ENCODE peak calls at places on chromosome 18, in five cellular contexts. T, K, J, Q and O are unnamed samples.

GRCh38 chr18:42298744-42299685 is 344.0 kb downstream of the PIK3C3 start:
- DNase-seq in T (peak; percentile 71), J (peak; percentile 90), K (peak; percentile 57), Q (peak; percentile 70), O (peak; percentile 21)

GRCh38 chr18:42742474-42742873 is 373.0 kb downstream of the RIT2 start:
- DNase-seq in K (no peak), J (no peak), Q (no peak), T (no peak), O (no peak)

GRCh38 chr18:63763831-63764600 is 11.2 kb upstream of the SERPINB7 start:
- DNase-seq in K (no peak), J (no peak), T (no peak), Q (no peak), O (no peak)

GRCh38 chr18:6731197-6731596 is 1.7 kb downstream of the ARHGAP28 start:
- DNase-seq in T (no peak), Q (peak; percentile 34), K (no peak), J (no peak), O (no peak)

GRCh38 chr18:44729631-44730101 is 49.0 kb downstream of the SETBP1 start:
- DNase-seq in K (no peak), Q (no peak), T (no peak), J (no peak), O (no peak)

GRCh38 chr18:22314406-22314805 is 103.3 kb downstream of the CTAGE1 start:
- DNase-seq in K (no peak), J (no peak), T (peak; percentile 79), Q (no peak), O (no peak)

GRCh38 chr18:54957987-54958386 is 1.3 kb downstream of the CCDC68 start:
- DNase-seq in T (no peak), Q (peak; percentile 70), J (no peak), K (no peak), O (no peak)

GRCh38 chr18:25503567-25504081 is 151.7 kb upstream of the ZNF521 start:
- DNase-seq in J (no peak), Q (peak; percentile 28), T (peak; percentile 69), K (peak; percentile 51), O (no peak)

GRCh38 chr18:59871711-59872362 is 28.0 kb upstream of the PMAIP1 start:
- DNase-seq in T (no peak), Q (no peak), K (no peak), J (no peak), O (no peak)

GRCh38 chr18:26657618-26658581 is 109.5 kb upstream of the KCTD1 start:
- DNase-seq in T (no peak), J (no peak), Q (no peak), K (no peak), O (no peak)

GRCh38 chr18:54358495-54358793 is 738 bp downstream of the C18orf54 start:
- DNase-seq in T (no peak), K (no peak), Q (no peak), J (no peak), O (no peak)

GRCh38 chr18:51400721-51401120 is 203.2 kb upstream of the MEX3C start:
- DNase-seq in T (no peak), Q (no peak), K (no peak), J (no peak), O (no peak)

GRCh38 chr18:7545734-7546133 is 21.4 kb upstream of the PTPRM start:
- DNase-seq in J (no peak), Q (no peak), T (peak; percentile 27), K (no peak), O (no peak)

GRCh38 chr18:7663305-7664023 is 96.3 kb downstream of the PTPRM start:
- DNase-seq in J (no peak), T (no peak), K (no peak), Q (no peak), O (no peak)

GRCh38 chr18:46313521-46313920 is 209.3 kb downstream of the HAUS1 start:
- DNase-seq in K (no peak), J (peak; percentile 78), Q (no peak), T (no peak), O (no peak)

GRCh38 chr18:46385124-46385523 is 271.9 kb downstream of the LOXHD1 start:
- DNase-seq in T (no peak), J (no peak), Q (no peak), K (no peak), O (no peak)

GRCh38 chr18:10745232-10745631 is 219.4 kb downstream of the NAPG start:
- DNase-seq in K (no peak), Q (no peak), J (no peak), T (no peak), O (no peak)

GRCh38 chr18:55228191-55228590 is 268.9 kb upstream of the CCDC68 start:
- DNase-seq in Q (no peak), T (no peak), K (no peak), J (no peak), O (no peak)

GRCh38 chr18:31825772-31826171 is 65.1 kb upstream of the SLC25A52 start:
- DNase-seq in K (no peak), J (no peak), T (no peak), Q (no peak), O (no peak)

GRCh38 chr18:22253676-22254075 is 84.3 kb downstream of the GATA6 start:
- DNase-seq in T (no peak), J (no peak), Q (no peak), K (peak; percentile 43), O (no peak)

GRCh38 chr18:29501952-29502351 is 1325.0 kb upstream of the CDH2 start:
- DNase-seq in J (no peak), Q (no peak), K (no peak), T (no peak), O (no peak)

GRCh38 chr18:26406854-26407517 is 141.4 kb downstream of the KCTD1 start:
- DNase-seq in J (no peak), T (no peak), K (no peak), Q (no peak), O (no peak)

GRCh38 chr18:34978953-34979608 is 62.1 kb upstream of the MAPRE2 start:
- DNase-seq in Q (peak; percentile 70), J (peak; percentile 89), K (peak; percentile 63), T (peak; percentile 49), O (no peak)

GRCh38 chr18:839224-840079 is 27.4 kb upstream of the YES1 start:
- DNase-seq in J (peak; percentile 98), Q (peak; percentile 65), K (peak; percentile 79), T (peak; percentile 85), O (peak; percentile 76)

GRCh38 chr18:52615943-52616342 is 275.9 kb downstream of the DCC start:
- DNase-seq in Q (no peak), J (no peak), T (no peak), K (no peak), O (no peak)

GRCh38 chr18:26487437-26487836 is 60.9 kb downstream of the KCTD1 start:
- DNase-seq in T (no peak), Q (no peak), J (no peak), K (no peak), O (no peak)

GRCh38 chr18:905307-905947 is 756 bp downstream of the ADCYAP1 start:
- DNase-seq in T (no peak), Q (no peak), J (peak; percentile 29), K (no peak), O (no peak)

GRCh38 chr18:24792164-24792563 is 331.7 kb downstream of the HRH4 start:
- DNase-seq in T (no peak), Q (no peak), J (no peak), K (no peak), O (no peak)

GRCh38 chr18:44599409-44599808 is 81.3 kb upstream of the SETBP1 start:
- DNase-seq in Q (no peak), J (no peak), K (no peak), T (no peak), O (no peak)

GRCh38 chr18:37019157-37019571 is 190.2 kb downstream of the KIAA1328 start:
- DNase-seq in T (no peak), J (no peak), Q (no peak), K (no peak), O (no peak)

GRCh38 chr18:25061345-25061744 is 290.6 kb downstream of the ZNF521 start:
- DNase-seq in J (no peak), T (no peak), Q (no peak), K (no peak), O (no peak)

GRCh38 chr18:5444269-5444668 is 99.5 kb downstream of the EPB41L3 start:
- DNase-seq in J (no peak), Q (no peak), K (no peak), T (no peak), O (no peak)

DNA sequence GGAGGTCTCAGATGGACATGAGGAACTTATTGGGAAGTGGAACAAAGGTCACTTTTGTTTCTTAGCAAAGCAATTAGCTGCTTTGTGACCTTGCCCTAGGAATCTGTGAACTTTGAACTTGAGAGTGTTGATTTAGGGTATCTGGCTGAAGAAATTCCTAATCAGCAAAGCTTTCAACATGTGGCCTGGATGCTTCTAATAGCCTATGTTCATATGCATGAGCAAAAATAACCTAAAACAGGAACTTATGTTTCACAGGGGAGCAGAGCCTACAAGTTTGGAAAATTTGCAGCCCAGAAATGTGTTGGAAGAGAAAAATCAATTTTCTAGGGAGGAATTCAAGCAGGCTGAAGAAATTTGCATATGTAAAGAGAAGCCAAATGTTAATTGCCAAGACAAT is 405.8 kb upstream of the SALL3 start:
- DNase-seq in J (no peak), T (no peak), K (no peak), Q (no peak), O (no peak)
- TF ChIP-seq POLR2A in J (no peak), T (no peak), K (no peak), Q (no peak), O (no peak)

GRCh38 chr18:49813321-49814146 is at the start of gene ACAA2:
- DNase-seq in J (peak; percentile 97), K (peak; percentile 91), Q (peak; percentile 81), T (peak; percentile 92), O (peak; percentile 62)

GRCh38 chr18:49812321-49813070 is 837 bp downstream of the ACAA2 start:
- DNase-seq in K (no peak), T (no peak), J (no peak), Q (no peak), O (no peak)

GRCh38 chr18:49813071-49813320 is 337 bp downstream of the ACAA2 start:
- DNase-seq in J (peak; percentile 86), K (peak; percentile 38), T (peak; percentile 31), Q (no peak), O (no peak)

GRCh38 chr18:49815927-49816326 is 2.6 kb upstream of the ACAA2 start:
- DNase-seq in Q (no peak), K (no peak), T (no peak), J (no peak), O (no peak)

GRCh38 chr18:49814147-49814499 is 790 bp upstream of the ACAA2 start:
- DNase-seq in K (peak; percentile 45), Q (peak; percentile 34), T (peak; percentile 65), J (peak; percentile 94), O (no peak)
- TF ChIP-seq POLR2A in K (no peak), Q (no peak), T (no peak), J (no peak), O (no peak)

DNA sequence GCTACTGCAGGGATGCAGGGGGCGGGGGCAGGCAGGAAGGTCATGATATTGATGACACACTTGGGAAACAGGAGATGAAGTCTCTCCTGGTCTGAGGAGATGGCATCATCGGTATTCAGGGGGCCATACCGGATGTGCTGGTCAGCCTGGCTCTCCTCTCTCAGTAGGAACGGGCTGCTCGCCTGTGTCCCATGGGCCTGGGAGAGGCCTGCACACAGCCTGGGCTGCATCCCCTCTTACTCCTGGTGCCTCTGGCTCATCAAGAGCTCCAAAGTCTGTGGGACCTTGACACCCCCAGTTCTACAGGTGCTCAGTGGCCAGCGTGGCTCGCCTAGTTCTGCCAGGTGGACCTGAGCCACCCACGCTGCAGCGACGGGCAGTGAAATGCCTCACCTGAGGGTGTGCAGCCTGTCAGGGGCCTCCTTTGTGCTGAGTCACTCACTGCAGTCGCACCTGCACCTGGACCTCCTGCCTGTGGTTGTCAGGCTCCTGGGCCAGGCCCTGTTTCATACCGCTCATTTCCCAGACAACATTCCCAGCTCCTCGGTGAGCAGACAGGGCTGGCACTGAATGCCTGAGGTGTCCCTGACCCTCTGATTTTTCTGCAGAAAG is 18.6 kb upstream of the CNDP1 start:
- DNase-seq in Q (no peak), T (no peak), K (no peak), J (peak; percentile 32), O (no peak)
- TF ChIP-seq POLR2A in Q (no peak), T (no peak), K (no peak), J (no peak), O (no peak)

GRCh38 chr18:57846258-57846657 is 43.1 kb upstream of the ATP8B1 start:
- DNase-seq in T (no peak), K (no peak), Q (no peak), J (no peak), O (no peak)
- TF ChIP-seq POLR2A in T (no peak), K (no peak), Q (no peak), J (no peak), O (no peak)